ENCODE peak calls at places on chromosomes 12 and 14, in eight cellular contexts. T is EL; F is activated naive CD4-positive, alpha-beta T cell treated with Interleukin-2 at 50 U/mL for 16 hours; L is astrocyte of the spinal cord; R is CD4-positive, alpha-beta memory T cell; B is frontal cortex; Z is Right ventricle myocardium superior; W is naive B cell. P is an unnamed sample.

GRCh38 chr14:34374998-34375740 is 86.9 kb downstream of the SPTSSA start:
- DNase-seq in T (no peak), F (no peak), L (no peak), R (no peak), B (no peak), Z (no peak), W (no peak), P (no peak)

GRCh38 chr14:105141026-105141425 is 27.6 kb downstream of the JAG2 start:
- DNase-seq in T (no peak), F (no peak), L (no peak), R (no peak), B (no peak), Z (no peak), W (no peak), P (no peak)

GRCh38 chr14:49880267-49881064 is 12.4 kb upstream of the ARF6 start:
- DNase-seq in T (no peak), F (no peak), L (peak), R (no peak), B (no peak), Z (no peak), W (no peak), P (no peak)

GRCh38 chr12:31342314-31342713 is 16.4 kb upstream of the SINHCAF start:
- DNase-seq in T (no peak), F (no peak), L (no peak), R (no peak), B (no peak), Z (no peak), W (no peak), P (no peak)

GRCh38 chr12:49232940-49233841 is 31.7 kb upstream of the TUBA1C start:
- DNase-seq in T (no peak), F (no peak), L (peak), R (no peak), B (peak), Z (peak), W (no peak), P (no peak)

GRCh38 chr14:49892301-49892635 is 614 bp upstream of the ARF6 start:
- DNase-seq in T (peak), F (peak), L (peak), R (peak), B (peak), Z (no peak), W (peak), P (peak)

GRCh38 chr14:68824517-68825347 is 31.9 kb upstream of the ZFP36L1 start:
- DNase-seq in T (peak), F (peak), L (peak), R (no peak), B (no peak), Z (peak), W (no peak), P (peak)

GRCh38 chr14:90426663-90427062 is 29.8 kb downstream of the CALM1 start:
- DNase-seq in T (no peak), F (no peak), L (peak), R (no peak), B (no peak), Z (peak), W (no peak), P (peak)

GRCh38 chr14:55624913-55625312 is 44.9 kb downstream of the KTN1 start:
- DNase-seq in T (peak), F (no peak), L (no peak), R (no peak), B (no peak), Z (no peak), W (no peak), P (no peak)

GRCh38 chr14:96710060-96710636 is 87.0 kb upstream of the VRK1 start:
- DNase-seq in T (no peak), F (no peak), L (no peak), R (no peak), B (no peak), Z (no peak), W (no peak), P (no peak)

GRCh38 chr12:25553083-25553482 is at the start of gene LMNTD1:
- DNase-seq in T (peak), F (no peak), L (peak), R (no peak), B (no peak), Z (no peak), W (no peak), P (peak)

GRCh38 chr12:40152783-40153383 is 47.0 kb upstream of the SLC2A13 start:
- DNase-seq in T (peak), F (peak), L (peak), R (no peak), B (no peak), Z (peak), W (peak), P (peak)

GRCh38 chr14:20971705-20972021 is 16.4 kb downstream of the RNASE2 start:
- DNase-seq in T (no peak), F (no peak), L (no peak), R (no peak), B (no peak), Z (no peak), W (no peak), P (no peak)

GRCh38 chr12:47507221-47507620 is 198.6 kb downstream of the RPAP3 start:
- DNase-seq in T (peak), F (no peak), L (no peak), R (no peak), B (no peak), Z (no peak), W (no peak), P (no peak)

GRCh38 chr12:52086366-52086765 is 6.9 kb downstream of the SMIM41 start:
- DNase-seq in T (no peak), F (no peak), L (no peak), R (no peak), B (no peak), Z (no peak), W (no peak), P (no peak)

GRCh38 chr14:56474419-56475022 is 105.1 kb upstream of the TMEM260 start:
- DNase-seq in T (peak), F (no peak), L (peak), R (no peak), B (no peak), Z (no peak), W (peak), P (peak)

GRCh38 chr14:100871234-100872186 is 32.0 kb downstream of the RTL1 start:
- DNase-seq in T (peak), F (no peak), L (peak), R (no peak), B (no peak), Z (peak), W (no peak), P (peak)

GRCh38 chr12:21766403-21766802 is 8.1 kb downstream of the KCNJ8 start:
- DNase-seq in T (no peak), F (no peak), L (no peak), R (no peak), B (no peak), Z (no peak), W (no peak), P (no peak)

GRCh38 chr14:74977164-74977900 is 21.9 kb upstream of the PGF start:
- DNase-seq in T (peak), F (no peak), L (no peak), R (no peak), B (no peak), Z (no peak), W (no peak), P (no peak)

GRCh38 chr12:101582937-101583336 is 11.8 kb upstream of the MYBPC1 start:
- DNase-seq in T (no peak), F (no peak), L (no peak), R (no peak), B (no peak), Z (no peak), W (no peak), P (no peak)

GRCh38 chr12:95884998-95885397 is 26.2 kb downstream of the SNRPF start:
- DNase-seq in T (peak), F (no peak), L (no peak), R (no peak), B (no peak), Z (no peak), W (no peak), P (peak)

GRCh38 chr12:131466306-131466705 is 244.6 kb upstream of the SFSWAP start:
- DNase-seq in T (no peak), F (no peak), L (no peak), R (no peak), B (no peak), Z (no peak), W (no peak), P (no peak)

GRCh38 chr12:119718141-119718540 is 50.2 kb downstream of the PRKAB1 start:
- DNase-seq in T (no peak), F (no peak), L (no peak), R (no peak), B (no peak), Z (no peak), W (no peak), P (no peak)

GRCh38 chr12:42327227-42327590 is 1.2 kb downstream of the PPHLN1 start:
- DNase-seq in T (no peak), F (no peak), L (no peak), R (no peak), B (no peak), Z (no peak), W (no peak), P (no peak)

GRCh38 chr12:52181757-52182156 is 10.1 kb downstream of the KRT80 start:
- DNase-seq in T (peak), F (no peak), L (peak), R (no peak), B (no peak), Z (no peak), W (no peak), P (no peak)

P was measured in dermis blood vessel endothelial cell.